ENCODE peak calls at places on chromosomes 13 and 19, in seven cellular contexts. I, K, F, U, X, O and E are unnamed samples.

GRCh38 chr13:109836629-109837607 is 50.5 kb upstream of the IRS2 start:
- DNase-seq in I (no peak), K (no peak), F (peak), U (no peak), X (no peak), O (no peak), E (no peak)

GRCh38 chr13:69524459-69525155 is 583.0 kb upstream of the ATXN8OS start:
- DNase-seq in I (no peak), K (no peak), F (no peak), U (no peak), X (no peak), O (peak), E (no peak)

GRCh38 chr19:49896863-49897621 is at the start of gene IL4I1:
- DNase-seq in I (no peak), K (no peak), F (no peak), U (no peak), X (no peak), O (peak), E (no peak)

GRCh38 chr19:6577410-6578125 is 13.4 kb downstream of the CD70 start:
- DNase-seq in I (no peak), K (no peak), F (peak), U (no peak), X (no peak), O (no peak), E (peak)

GRCh38 chr13:92843549-92843948 is 383.1 kb upstream of the GPC6 start:
- DNase-seq in I (no peak), K (no peak), F (no peak), U (no peak), X (peak), O (peak), E (peak)

GRCh38 chr13:101757446-101758039 is 305.1 kb downstream of the ITGBL1 start:
- DNase-seq in I (no peak), K (no peak), F (peak), U (no peak), X (no peak), O (peak), E (peak)

GRCh38 chr13:48233097-48233885 is at the start of gene ITM2B:
- DNase-seq in I (peak), K (peak), F (peak), U (peak), X (no peak), O (peak), E (peak)

GRCh38 chr13:102369303-102369702 is 32.5 kb downstream of the FGF14 start:
- DNase-seq in I (no peak), K (no peak), F (no peak), U (no peak), X (no peak), O (no peak), E (no peak)

GRCh38 chr19:33520844-33521479 is 629 bp downstream of the PEPD start:
- DNase-seq in I (no peak), K (no peak), F (peak), U (no peak), X (no peak), O (no peak), E (no peak)

GRCh38 chr13:36088001-36088400 is 43.2 kb downstream of the DCLK1 start:
- DNase-seq in I (no peak), K (no peak), F (no peak), U (no peak), X (no peak), O (peak), E (peak)

GRCh38 chr19:2328401-2329161 is at the start of the genes LSM7 and SPPL2B:
- DNase-seq in I (peak), K (peak), F (peak), U (peak), X (peak), O (peak), E (peak)

GRCh38 chr13:36848228-36848982 is 29.4 kb downstream of the RFXAP start:
- DNase-seq in I (no peak), K (peak), F (no peak), U (no peak), X (no peak), O (peak), E (no peak)

GRCh38 chr13:66617786-66618185 is 612.4 kb downstream of the PCDH9 start:
- DNase-seq in I (no peak), K (no peak), F (no peak), U (no peak), X (no peak), O (no peak), E (no peak)

GRCh38 chr13:111247552-111247951 is 72.9 kb upstream of the TEX29 start:
- DNase-seq in I (no peak), K (no peak), F (no peak), U (no peak), X (no peak), O (no peak), E (no peak)

GRCh38 chr13:98755729-98756128 is 3.3 kb upstream of the SLC15A1 start:
- DNase-seq in I (no peak), K (no peak), F (no peak), U (no peak), X (no peak), O (no peak), E (no peak)

GRCh38 chr19:39087907-39088686 is 3.9 kb downstream of the ACP7 start:
- DNase-seq in I (no peak), K (no peak), F (no peak), U (no peak), X (no peak), O (no peak), E (no peak)

GRCh38 chr19:19606021-19606420 is 12.5 kb downstream of the PBX4 start:
- DNase-seq in I (no peak), K (no peak), F (peak), U (no peak), X (no peak), O (peak), E (peak)

GRCh38 chr19:13116282-13117175 is at the start of gene TRMT1:
- DNase-seq in I (peak), K (peak), F (peak), U (peak), X (peak), O (peak), E (peak)

GRCh38 chr13:73531014-73531413 is 472.2 kb downstream of the KLF5 start:
- DNase-seq in I (no peak), K (no peak), F (no peak), U (no peak), X (no peak), O (no peak), E (no peak)

GRCh38 chr19:2548966-2549365 is 73.0 kb downstream of the GADD45B start:
- DNase-seq in I (peak), K (no peak), F (no peak), U (no peak), X (no peak), O (no peak), E (no peak)

GRCh38 chr13:37476874-37477273 is 121.7 kb downstream of the POSTN start:
- DNase-seq in I (no peak), K (no peak), F (no peak), U (no peak), X (no peak), O (no peak), E (peak)

GRCh38 chr19:57803594-57804325 is 11.0 kb downstream of the ZNF552 start:
- DNase-seq in I (no peak), K (no peak), F (peak), U (no peak), X (peak), O (peak), E (peak)

GRCh38 chr13:33789067-33789606 is 28.8 kb upstream of the RFC3 start:
- DNase-seq in I (no peak), K (no peak), F (no peak), U (no peak), X (no peak), O (no peak), E (no peak)

GRCh38 chr13:99404005-99404755 is 97.0 kb upstream of the GPR183 start:
- DNase-seq in I (no peak), K (no peak), F (no peak), U (no peak), X (no peak), O (no peak), E (peak)

GRCh38 chr19:46466536-46467199 is 4.7 kb downstream of the PNMA8A start:
- DNase-seq in I (peak), K (no peak), F (no peak), U (no peak), X (peak), O (peak), E (peak)

GRCh38 chr13:40271931-40272775 is 394.3 kb downstream of the FOXO1 start:
- DNase-seq in I (peak), K (no peak), F (peak), U (no peak), X (peak), O (peak), E (peak)

GRCh38 chr13:59458908-59459579 is 704.7 kb downstream of the DIAPH3 start:
- DNase-seq in I (no peak), K (no peak), F (peak), U (no peak), X (no peak), O (peak), E (no peak)

GRCh38 chr19:30073152-30074000 is 131.3 kb downstream of the URI1 start:
- DNase-seq in I (peak), K (no peak), F (no peak), U (no peak), X (no peak), O (no peak), E (no peak)

GRCh38 chr19:662207-662961 is 630 bp downstream of the RNF126 start:
- DNase-seq in I (peak), K (peak), F (peak), U (no peak), X (no peak), O (peak), E (peak)

GRCh38 chr13:32262165-32262564 is 53.0 kb downstream of the ZAR1L start:
- DNase-seq in I (no peak), K (no peak), F (no peak), U (no peak), X (no peak), O (no peak), E (peak)

GRCh38 chr13:48838193-48839000 is 137.3 kb upstream of the FNDC3A start:
- DNase-seq in I (no peak), K (no peak), F (peak), U (no peak), X (peak), O (peak), E (no peak)

GRCh38 chr13:30829145-30829544 is 76.9 kb upstream of the MEDAG start:
- DNase-seq in I (no peak), K (no peak), F (peak), U (no peak), X (no peak), O (peak), E (peak)

GRCh38 chr19:42198676-42199439 is 18.6 kb downstream of the DEDD2 start:
- DNase-seq in I (no peak), K (peak), F (no peak), U (no peak), X (no peak), O (no peak), E (no peak)